ENCODE peak calls at places on chromosomes 2 and 18, in six cellular contexts. V is GM12865; Y is glutamatergic neuron; T is activated T-cell treated with anti-CD3 and anti-CD28 coated beads, Interleukin-2, amount 50 U/mL, for 48 hours; A is uterus; H is astrocyte. E is an unnamed sample.

GRCh38 chr2:101770672-101771071 is 73.2 kb downstream of the MAP4K4 start:
- DNase-seq in T (no peak), V (peak; percentile 72), H (peak; percentile 54), A (no peak), Y (no peak), E (no peak)

GRCh38 chr2:68799615-68800400 is 65.2 kb downstream of the ARHGAP25 start:
- DNase-seq in Y (no peak), H (no peak), T (no peak), V (no peak), A (no peak), E (no peak)

GRCh38 chr2:239041062-239041461 is 193.2 kb downstream of the TWIST2 start:
- DNase-seq in T (no peak), A (no peak), Y (no peak), H (no peak), V (no peak), E (no peak)

GRCh38 chr2:222239945-222240675 is 58.7 kb downstream of the PAX3 start:
- DNase-seq in H (no peak), Y (no peak), V (no peak), A (no peak), T (no peak), E (no peak)

GRCh38 chr2:171089489-171089888 is 71.2 kb downstream of the TLK1 start:
- DNase-seq in H (no peak), V (no peak), Y (no peak), A (no peak), T (no peak), E (no peak)

GRCh38 chr2:153912798-153913396 is 41.2 kb downstream of the GALNT13 start:
- DNase-seq in A (no peak), H (no peak), T (peak; percentile 9), V (no peak), Y (no peak), E (no peak)

GRCh38 chr2:181683518-181684453 is 3.5 kb upstream of the NEUROD1 start:
- DNase-seq in T (peak; percentile 20), Y (peak; percentile 82), H (peak; percentile 12), A (no peak), V (no peak), E (peak; percentile 62)

GRCh38 chr2:43943809-43944452 is 51.9 kb downstream of the LRPPRC start:
- DNase-seq in Y (no peak), T (no peak), H (no peak), V (no peak), A (no peak), E (no peak)

GRCh38 chr18:53745228-53745967 is 479.1 kb downstream of the MBD2 start:
- DNase-seq in H (no peak), A (no peak), V (no peak), T (no peak), Y (no peak), E (no peak)

GRCh38 chr2:197306024-197306690 is 4.4 kb downstream of the ANKRD44 start:
- DNase-seq in A (no peak), Y (no peak), T (no peak), V (peak; percentile 60), H (no peak), E (no peak)

GRCh38 chr18:59650266-59650820 is 46.9 kb downstream of the CCBE1 start:
- DNase-seq in H (peak; percentile 54), Y (no peak), T (no peak), A (no peak), V (no peak), E (no peak)

GRCh38 chr2:89829828-89830227 is 1138.4 kb downstream of the RPIA start:
- DNase-seq in H (no peak), V (no peak), T (no peak), A (no peak), Y (no peak), E (no peak)